ENCODE peak calls at places on chromosomes 1 and 21, in eight cellular contexts. G, S, T, I, Z, M, O and H are unnamed samples.

GRCh38 chr1:217090073-217090911 is 367.1 kb upstream of the ESRRG start:
- DNase-seq in Z (peak; percentile 53), M (no peak), I (no peak), G (no peak), O (no peak), T (no peak), S (peak; percentile 50), H (no peak)

GRCh38 chr1:207831517-207832327 is 79.2 kb downstream of the CD34 start:
- DNase-seq in M (peak; percentile 75), S (no peak), Z (no peak), T (no peak), G (no peak), O (no peak), I (no peak), H (peak; percentile 81)

GRCh38 chr21:34526618-34527290 is 14.7 kb upstream of the KCNE1 start:
- DNase-seq in G (peak; percentile 99), Z (peak; percentile 63), I (no peak), T (peak; percentile 71), M (peak; percentile 100), S (no peak), O (peak; percentile 94), H (peak; percentile 70)

GRCh38 chr1:60898987-60899386 is 183.4 kb upstream of the NFIA start:
- DNase-seq in M (no peak), T (no peak), O (no peak), Z (no peak), S (no peak), I (no peak), G (no peak), H (peak; percentile 20)

GRCh38 chr1:2979191-2980072 is 41.8 kb upstream of the ACTRT2 start:
- DNase-seq in S (no peak), Z (peak; percentile 41), G (no peak), I (no peak), M (no peak), T (peak; percentile 9), O (peak; percentile 61), H (no peak)

GRCh38 chr1:190169311-190170067 is 308.2 kb downstream of the BRINP3 start:
- DNase-seq in S (no peak), M (peak; percentile 78), I (no peak), T (no peak), G (peak; percentile 39), Z (no peak), O (no peak), H (no peak)

GRCh38 chr1:172637522-172637921 is 21.4 kb upstream of the FASLG start:
- DNase-seq in T (no peak), Z (no peak), G (peak; percentile 97), O (no peak), M (peak; percentile 94), I (no peak), S (no peak), H (peak; percentile 65)

GRCh38 chr1:241336335-241336734 is 20.7 kb downstream of the RGS7 start:
- DNase-seq in O (no peak), I (no peak), S (no peak), T (no peak), G (peak; percentile 6), M (peak; percentile 35), Z (no peak), H (no peak)

GRCh38 chr1:240352769-240353168 is 259.2 kb downstream of the GREM2 start:
- DNase-seq in G (peak; percentile 94), I (no peak), S (no peak), M (peak; percentile 95), O (no peak), T (no peak), Z (no peak), H (no peak)

GRCh38 chr1:34266127-34266951 is 89.6 kb downstream of the C1orf94 start:
- DNase-seq in M (no peak), Z (no peak), I (no peak), T (no peak), S (peak; percentile 46), G (no peak), O (no peak), H (no peak)

GRCh38 chr1:84363019-84363418 is 35.3 kb upstream of the DNASE2B start:
- DNase-seq in M (no peak), G (no peak), O (no peak), S (no peak), Z (no peak), T (no peak), I (no peak), H (no peak)

GRCh38 chr1:15154480-15155036 is 1.0 kb downstream of the TMEM51 start:
- DNase-seq in Z (peak; percentile 70), G (peak; percentile 22), S (no peak), M (no peak), T (peak; percentile 25), O (no peak), I (peak; percentile 40), H (no peak)

DNA sequence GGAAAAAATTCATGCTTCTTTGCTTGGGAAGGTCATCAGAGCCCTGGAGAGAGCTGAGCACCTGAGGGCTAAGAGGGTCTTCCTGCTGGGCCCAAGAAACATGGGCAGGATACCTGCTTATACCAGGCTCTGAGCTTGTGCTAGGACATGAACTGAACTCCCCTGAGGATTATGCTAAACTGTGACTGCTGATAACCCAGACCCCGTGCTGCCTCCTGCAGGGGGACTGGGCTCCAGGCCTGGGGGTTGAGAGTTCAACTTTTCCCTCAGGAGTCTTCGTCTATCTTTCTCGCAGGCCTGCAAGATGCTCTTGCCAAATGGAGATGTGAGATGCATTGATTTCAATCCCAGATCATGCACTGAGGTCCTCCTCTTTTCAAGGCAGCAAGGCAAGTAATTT is 368.5 kb downstream of the HHAT start:
- DNase-seq in I (peak; percentile 47), Z (no peak), G (no peak), M (no peak), T (no peak), O (no peak), S (no peak), H (no peak)
- TF ChIP-seq CTCF in I (peak; percentile 43), Z (no peak), G (no peak), M (no peak), T (no peak), O (no peak), S (no peak), H (no peak)

GRCh38 chr1:43582162-43582566 is 51.5 kb downstream of the PTPRF start:
- DNase-seq in O (no peak), I (peak; percentile 21), Z (peak; percentile 79), M (peak; percentile 96), G (peak; percentile 93), S (peak; percentile 62), T (no peak), H (peak; percentile 86)
- TF ChIP-seq CTCF in O (no peak), I (no peak), Z (no peak), M (no peak), G (peak; percentile 15), S (no peak), T (no peak), H (no peak)

DNA sequence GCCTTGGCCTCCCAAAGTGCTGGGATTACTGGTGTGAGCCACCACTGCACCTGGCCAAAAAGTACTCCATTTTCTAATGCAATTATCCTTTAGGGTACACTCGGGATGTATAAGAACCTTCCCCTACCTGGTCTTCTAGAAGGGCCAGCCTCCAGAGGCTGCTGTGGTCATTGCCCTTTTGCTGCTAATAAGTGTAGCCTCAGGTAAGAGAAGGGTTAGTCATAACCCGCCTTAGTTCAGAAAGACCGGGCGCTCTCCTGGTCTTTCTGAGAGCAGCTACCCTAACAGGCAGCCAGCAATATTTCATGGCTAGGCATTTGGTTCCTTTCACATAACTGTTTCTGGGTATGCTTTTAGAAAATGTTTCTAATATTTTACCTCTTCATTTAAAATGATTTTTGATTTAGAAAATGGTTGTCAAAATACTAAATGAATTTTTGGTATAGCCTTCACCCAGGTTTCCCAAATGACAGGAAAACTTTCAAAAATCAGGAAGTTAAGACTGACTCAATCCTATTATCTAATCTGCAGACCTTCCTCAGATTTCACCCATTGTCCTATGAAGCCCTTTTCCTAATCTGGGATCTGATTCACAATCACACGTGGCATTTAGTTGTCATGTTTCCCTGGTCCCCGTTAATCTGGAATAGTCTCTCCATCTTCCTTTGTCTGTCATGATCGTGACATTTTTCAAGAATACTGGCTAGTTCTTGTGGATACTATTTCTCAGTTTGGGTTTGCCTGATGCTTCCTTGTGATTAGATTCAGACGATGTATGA is 479.0 kb downstream of the SIPA1L2 start:
- DNase-seq in T (no peak), S (no peak), G (no peak), M (no peak), I (no peak), Z (no peak), O (no peak), H (no peak)
- TF ChIP-seq CTCF in T (no peak), S (no peak), G (no peak), M (no peak), I (no peak), Z (no peak), O (no peak), H (no peak)

GRCh38 chr21:41929248-41929647 is 24.6 kb downstream of the C2CD2 start:
- DNase-seq in O (no peak), I (no peak), S (no peak), G (no peak), M (no peak), T (no peak), Z (no peak), H (no peak)

GRCh38 chr21:41931041-41931451 is 22.8 kb downstream of the C2CD2 start:
- DNase-seq in M (no peak), T (no peak), I (no peak), O (no peak), Z (no peak), S (peak; percentile 17), G (no peak), H (no peak)

GRCh38 chr21:41932576-41933258 is 21.1 kb downstream of the C2CD2 start:
- DNase-seq in I (peak; percentile 24), S (peak; percentile 31), M (peak; percentile 56), O (no peak), Z (no peak), G (peak; percentile 65), T (no peak), H (no peak)

GRCh38 chr21:41933259-41934079 is 20.3 kb downstream of the C2CD2 start:
- DNase-seq in G (no peak), I (no peak), S (peak; percentile 27), Z (no peak), T (no peak), O (no peak), M (peak; percentile 56), H (no peak)

GRCh38 chr21:41932191-41932575 is 21.6 kb downstream of the C2CD2 start:
- DNase-seq in T (no peak), O (no peak), S (no peak), M (peak; percentile 88), I (no peak), Z (no peak), G (peak; percentile 63), H (no peak)
- TF ChIP-seq CTCF in T (no peak), O (no peak), S (no peak), M (peak; percentile 49), I (no peak), Z (no peak), G (peak; percentile 71), H (no peak)

DNA sequence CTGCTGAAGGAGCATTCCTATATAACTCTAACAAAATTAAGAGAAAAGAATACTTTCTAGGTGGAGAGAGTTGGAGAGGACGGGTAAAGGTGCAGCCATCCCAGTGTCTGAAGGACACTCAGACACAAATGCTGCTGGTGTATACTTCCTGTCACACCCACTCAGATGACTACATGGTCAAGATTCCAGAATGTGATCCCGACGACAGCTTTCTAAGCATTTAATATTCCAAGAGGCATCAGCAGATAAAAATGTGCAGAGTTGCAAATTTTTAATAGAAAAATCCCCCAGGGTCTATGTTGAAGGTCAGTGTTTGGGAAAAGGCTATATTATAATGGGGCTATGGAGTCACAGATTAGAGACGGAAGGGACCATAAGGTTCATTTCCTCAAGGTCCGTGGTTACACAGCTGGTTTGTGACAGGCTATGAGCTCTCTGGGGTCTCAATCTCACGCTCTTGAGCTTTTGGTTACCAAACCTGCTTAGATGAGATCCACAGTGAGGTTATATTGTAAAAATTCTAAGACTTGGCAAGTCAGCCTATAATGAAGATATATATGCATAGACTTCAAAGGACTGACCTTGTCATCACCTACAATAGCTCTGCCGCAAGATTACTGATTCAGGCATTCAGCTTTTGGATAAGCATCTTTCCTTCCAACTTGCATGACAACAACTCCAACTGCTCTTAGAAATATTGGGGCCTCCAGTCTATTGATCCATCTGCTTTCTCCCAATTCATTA is 35.1 kb downstream of the ZNF281 start:
- DNase-seq in G (no peak), Z (no peak), S (no peak), T (no peak), I (no peak), M (peak; percentile 21), O (no peak), H (no peak)
- TF ChIP-seq CTCF in G (no peak), Z (no peak), S (no peak), T (no peak), I (no peak), M (no peak), O (no peak), H (no peak)